ENCODE peak calls at places on chromosomes 13 and 19, in five cellular contexts. T is pancreas, I is lower lobe of right lung, G is cardiac muscle cell, X is heart left ventricle. F is an unnamed sample.

GRCh38 chr13:21071894-21072293 is 10.5 kb upstream of the LATS2 start:
- DNase-seq in I (no peak), G (no peak), T (no peak), X (no peak), F (no peak)

GRCh38 chr19:37077615-37077928 is 661 bp upstream of the ZNF420 start:
- DNase-seq in G (no peak), T (no peak), X (no peak), I (no peak), F (no peak)

GRCh38 chr13:37602743-37603381 is 4.3 kb upstream of the POSTN start:
- DNase-seq in T (no peak), I (no peak), X (no peak), G (peak), F (no peak)

GRCh38 chr13:71300602-71301001 is 566.4 kb downstream of the DACH1 start:
- DNase-seq in T (no peak), I (no peak), X (no peak), G (no peak), F (no peak)

GRCh38 chr19:1497578-1498235 is 6.7 kb downstream of the REEP6 start:
- DNase-seq in G (no peak), I (no peak), X (no peak), T (no peak), F (no peak)

GRCh38 chr13:80571346-80572307 is 230.7 kb upstream of the SPRY2 start:
- DNase-seq in T (no peak), X (no peak), I (no peak), G (peak), F (no peak)

GRCh38 chr13:35599385-35599784 is 122.9 kb upstream of the MAB21L1 start:
- DNase-seq in T (no peak), G (peak), I (no peak), X (no peak), F (no peak)

GRCh38 chr19:46350029-46350757 is 3.3 kb downstream of the PPP5C start:
- DNase-seq in T (no peak), G (no peak), I (no peak), X (no peak), F (no peak)

GRCh38 chr13:30874111-30874510 is 32.0 kb upstream of the MEDAG start:
- DNase-seq in X (no peak), I (no peak), T (no peak), G (no peak), F (no peak)

GRCh38 chr19:44626067-44626624 is 12.8 kb downstream of the IGSF23 start:
- DNase-seq in T (no peak), X (no peak), G (no peak), I (no peak), F (no peak)

GRCh38 chr19:1001538-1002166 is 1.4 kb downstream of the GRIN3B start:
- DNase-seq in G (peak), X (peak), I (peak), T (peak), F (no peak)

GRCh38 chr19:44585371-44586141 is 27.8 kb upstream of the IGSF23 start:
- DNase-seq in I (no peak), T (no peak), G (no peak), X (no peak), F (no peak)

GRCh38 chr13:51153527-51153926 is 42.5 kb upstream of the C13orf42 start:
- DNase-seq in X (no peak), G (no peak), I (no peak), T (no peak), F (no peak)

GRCh38 chr19:19224852-19225494 is 13.2 kb downstream of the NCAN start:
- DNase-seq in I (peak), T (peak), X (peak), G (peak), F (no peak)

GRCh38 chr19:28239270-28239669 is 973.7 kb downstream of the UQCRFS1 start:
- DNase-seq in G (peak), I (no peak), X (no peak), T (no peak), F (no peak)

GRCh38 chr19:491146-491741 is 5.0 kb upstream of the MADCAM1 start:
- DNase-seq in I (no peak), T (no peak), G (no peak), X (peak), F (no peak)

GRCh38 chr19:2274937-2275535 is 6.9 kb downstream of the PEAK3 start:
- DNase-seq in G (peak), T (no peak), X (peak), I (peak), F (peak)

GRCh38 chr13:73820688-73821087 is 313.5 kb downstream of the KLF12 start:
- DNase-seq in G (no peak), X (no peak), I (no peak), T (no peak), F (no peak)

GRCh38 chr19:14536926-14537692 is 7.7 kb downstream of the TECR start:
- DNase-seq in I (peak), G (peak), X (peak), T (peak), F (no peak)

DNA sequence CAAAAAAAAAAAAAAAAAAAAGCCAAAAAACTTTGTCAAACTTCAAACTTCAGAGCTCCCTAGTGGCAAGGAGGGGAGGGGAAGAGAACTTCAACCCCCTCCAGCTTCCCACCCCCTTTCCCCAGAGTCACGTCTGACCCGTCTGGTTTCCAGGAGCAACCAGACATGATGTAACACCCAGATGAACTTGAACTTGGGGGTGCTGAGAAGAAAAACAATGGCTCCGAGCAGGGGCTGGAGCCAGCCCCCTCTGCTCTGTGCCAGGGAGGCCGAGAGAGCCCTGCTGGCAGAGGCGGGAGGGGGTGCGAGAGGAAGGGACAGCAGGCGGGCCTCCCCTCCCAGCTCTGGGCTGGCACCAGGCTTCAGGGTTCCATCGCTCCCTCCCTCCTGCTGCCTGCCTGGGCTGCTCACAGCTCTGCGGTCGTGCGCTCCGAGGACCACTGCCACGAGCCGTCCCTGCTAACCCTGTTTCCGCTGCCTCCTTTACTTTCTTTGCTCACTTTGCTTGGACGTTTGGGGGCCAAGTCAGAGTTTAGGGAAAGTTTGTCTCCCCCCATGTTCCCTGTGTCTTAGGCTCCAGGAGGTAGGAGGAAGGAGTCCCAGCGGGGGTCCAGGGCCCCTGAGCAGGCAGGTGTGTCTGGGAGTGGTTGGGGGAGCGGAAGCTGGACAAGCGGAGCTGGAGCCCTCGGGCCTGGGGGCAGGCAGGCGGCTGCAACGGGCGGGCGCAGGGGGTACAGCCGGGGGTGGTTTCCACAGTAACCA is 11.1 kb downstream of the LYL1 start:
- DNase-seq in T (no peak), I (no peak), G (no peak), X (no peak), F (peak)
- H3K27ac ChIP-seq in T (peak), I (peak), G (no peak), X (peak), F (peak)

DNA sequence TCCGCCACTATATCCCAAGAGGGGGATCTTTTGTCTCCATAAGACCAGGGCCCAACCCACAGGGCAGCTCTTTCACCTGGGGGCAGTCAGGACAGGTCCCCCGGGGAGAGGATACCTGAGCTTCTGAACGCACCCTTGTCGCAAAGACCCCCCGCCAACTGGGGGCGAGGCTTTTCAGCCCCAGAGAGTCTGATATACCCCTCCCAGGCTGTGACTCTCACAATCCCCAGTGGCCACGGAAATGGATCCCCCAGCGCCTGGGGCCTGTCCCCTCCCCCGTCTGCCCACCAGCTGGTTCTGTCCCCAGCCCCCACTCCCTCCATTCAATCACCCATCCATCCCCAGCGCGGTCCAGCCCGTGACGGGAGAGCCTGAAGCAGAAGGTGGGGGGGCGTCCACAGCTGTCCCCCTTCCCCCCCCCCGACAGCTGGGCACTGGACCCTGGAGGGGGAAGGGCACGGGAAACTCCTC is 858 bp downstream of the DOCK6 start:
- DNase-seq in X (no peak), T (no peak), G (no peak), I (no peak), F (no peak)
- H3K27ac ChIP-seq in X (peak), T (peak), G (no peak), I (peak), F (peak)

GRCh38 chr13:40329682-40330485 is 336.6 kb downstream of the FOXO1 start:
- DNase-seq in X (no peak), T (no peak), I (no peak), G (no peak), F (no peak)
- H3K27ac ChIP-seq in X (no peak), T (no peak), I (no peak), G (no peak), F (no peak)

GRCh38 chr19:10767726-10768125 is 49.8 kb downstream of the DNM2 start:
- DNase-seq in I (no peak), G (no peak), T (no peak), X (no peak), F (no peak)

GRCh38 chr19:10769533-10770491 is 51.9 kb downstream of the DNM2 start:
- DNase-seq in T (no peak), G (peak), X (peak), I (no peak), F (no peak)

GRCh38 chr19:10768936-10769335 is 51.1 kb downstream of the DNM2 start:
- DNase-seq in I (no peak), T (no peak), X (no peak), G (no peak), F (no peak)

GRCh38 chr19:10766681-10767201 is 48.9 kb downstream of the DNM2 start:
- DNase-seq in G (no peak), X (no peak), T (peak), I (no peak), F (no peak)

GRCh38 chr19:10768369-10768768 is 50.5 kb downstream of the DNM2 start:
- DNase-seq in I (no peak), G (no peak), X (no peak), T (no peak), F (no peak)
- H3K27ac ChIP-seq in I (peak), G (peak), X (peak), T (peak), F (peak)

GRCh38 chr13:108780706-108781105 is 151.3 kb downstream of the MYO16 start:
- DNase-seq in G (no peak), X (no peak), T (no peak), I (no peak), F (no peak)

GRCh38 chr13:108776650-108777049 is 147.2 kb downstream of the MYO16 start:
- DNase-seq in T (no peak), G (no peak), X (no peak), I (no peak), F (no peak)

GRCh38 chr13:108779308-108779707 is 149.9 kb downstream of the MYO16 start:
- DNase-seq in X (no peak), T (no peak), I (no peak), G (no peak), F (no peak)

GRCh38 chr13:108777421-108778420 is 148.3 kb downstream of the MYO16 start:
- DNase-seq in T (no peak), G (no peak), I (no peak), X (no peak), F (no peak)
- H3K27ac ChIP-seq in T (no peak), G (no peak), I (no peak), X (no peak), F (no peak)

GRCh38 chr13:99659234-99659633 is 158.0 kb downstream of the TM9SF2 start:
- DNase-seq in G (peak), I (no peak), T (no peak), X (no peak), F (no peak)

GRCh38 chr13:99657848-99658265 is 156.6 kb downstream of the TM9SF2 start:
- DNase-seq in I (peak), X (no peak), T (no peak), G (peak), F (no peak)

GRCh38 chr13:99660101-99660500 is 158.8 kb downstream of the TM9SF2 start:
- DNase-seq in G (no peak), T (no peak), X (no peak), I (no peak), F (no peak)

GRCh38 chr13:99656843-99657506 is 155.7 kb downstream of the TM9SF2 start:
- DNase-seq in I (no peak), X (no peak), G (no peak), T (no peak), F (no peak)

DNA sequence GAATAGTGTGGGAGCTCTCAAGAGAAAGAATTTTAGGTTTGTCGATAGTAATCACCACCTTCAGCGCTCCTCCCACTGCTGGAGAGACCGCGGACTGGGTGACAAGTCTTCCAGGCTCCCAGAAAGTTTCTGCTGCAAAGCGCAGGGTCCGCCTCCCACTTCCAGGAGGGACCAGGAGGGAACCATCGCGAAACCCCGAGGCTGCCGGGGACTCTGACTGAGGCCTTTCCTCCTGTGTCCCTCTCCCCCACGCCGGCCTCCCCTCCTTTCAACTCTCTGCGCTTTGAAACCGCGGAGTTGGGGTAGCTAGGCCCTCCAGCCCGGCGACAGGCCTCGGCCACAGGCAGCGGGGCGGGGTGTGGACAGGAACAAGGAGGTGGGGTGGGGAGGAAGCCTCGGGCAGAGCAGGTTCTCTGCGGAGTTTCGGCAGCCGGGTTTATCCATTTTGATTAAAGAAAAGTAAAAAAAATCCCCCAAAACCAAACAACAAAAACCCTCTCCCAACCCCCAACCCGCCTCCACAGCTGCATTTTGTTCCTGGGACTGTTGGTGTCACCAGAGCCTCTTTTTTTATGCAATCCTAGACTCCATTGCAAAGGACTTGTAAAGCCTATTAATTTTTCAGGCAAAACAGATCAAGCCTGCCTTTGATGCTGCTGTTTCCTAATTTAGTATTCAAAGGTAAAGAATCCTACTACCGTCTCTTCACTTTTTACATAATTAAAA is 157.2 kb downstream of the TM9SF2 start:
- DNase-seq in T (peak), X (peak), G (peak), I (peak), F (no peak)
- H3K27ac ChIP-seq in T (peak), X (peak), G (no peak), I (peak), F (peak)

F was measured in caudate nucleus.